ENCODE peak calls at places on chromosome 1, in nine cellular contexts. One of them, this sample, is unnamed.

GRCh38 chr1:12316331-12316730 is 86.5 kb downstream of the VPS13D start:
- DNase-seq in type B pancreatic cell: no peak
- DNase-seq in nephron progenitor cell: no peak
- DNase-seq in endothelial cell: no peak
- DNase-seq in SHP77: no peak
- DNase-seq in COR-L47: no peak
- DNase-seq in KG1: no peak
- DNase-seq in activated CD8-positive, alpha-beta memory T cell treated with anti-CD3 and anti-CD28 coated beads for 24 hours: no peak
- DNase-seq in choroid plexus epithelial cell: peak; percentile 60
- DNase-seq in this sample: no peak

GRCh38 chr1:36599828-36600227 is 117.1 kb upstream of the CSF3R start:
- DNase-seq in type B pancreatic cell: no peak
- DNase-seq in nephron progenitor cell: no peak
- DNase-seq in endothelial cell: no peak
- DNase-seq in SHP77: no peak
- DNase-seq in COR-L47: no peak
- DNase-seq in KG1: no peak
- DNase-seq in activated CD8-positive, alpha-beta memory T cell treated with anti-CD3 and anti-CD28 coated beads for 24 hours: no peak
- DNase-seq in choroid plexus epithelial cell: no peak
- DNase-seq in this sample: no peak

GRCh38 chr1:43549921-43550597 is 19.4 kb downstream of the PTPRF start:
- DNase-seq in type B pancreatic cell: peak; percentile 84
- DNase-seq in nephron progenitor cell: peak; percentile 72
- DNase-seq in endothelial cell: peak; percentile 63
- DNase-seq in SHP77: no peak
- DNase-seq in COR-L47: peak; percentile 92
- DNase-seq in KG1: no peak
- DNase-seq in activated CD8-positive, alpha-beta memory T cell treated with anti-CD3 and anti-CD28 coated beads for 24 hours: peak; percentile 61
- DNase-seq in choroid plexus epithelial cell: no peak
- DNase-seq in this sample: peak; percentile 94

GRCh38 chr1:53255031-53255430 is 16.7 kb upstream of the MAGOH start:
- DNase-seq in type B pancreatic cell: no peak
- DNase-seq in nephron progenitor cell: no peak
- DNase-seq in endothelial cell: no peak
- DNase-seq in SHP77: no peak
- DNase-seq in COR-L47: no peak
- DNase-seq in KG1: no peak
- DNase-seq in activated CD8-positive, alpha-beta memory T cell treated with anti-CD3 and anti-CD28 coated beads for 24 hours: no peak
- DNase-seq in choroid plexus epithelial cell: no peak
- DNase-seq in this sample: no peak

GRCh38 chr1:58331156-58331555 is 215.4 kb downstream of the OMA1 start:
- DNase-seq in type B pancreatic cell: no peak
- DNase-seq in nephron progenitor cell: no peak
- DNase-seq in endothelial cell: no peak
- DNase-seq in SHP77: no peak
- DNase-seq in COR-L47: no peak
- DNase-seq in KG1: no peak
- DNase-seq in activated CD8-positive, alpha-beta memory T cell treated with anti-CD3 and anti-CD28 coated beads for 24 hours: no peak
- DNase-seq in choroid plexus epithelial cell: peak; percentile 30
- DNase-seq in this sample: no peak

GRCh38 chr1:151314137-151314875 is 12.9 kb downstream of the PI4KB start:
- DNase-seq in type B pancreatic cell: no peak
- DNase-seq in nephron progenitor cell: no peak
- DNase-seq in endothelial cell: no peak
- DNase-seq in SHP77: no peak
- DNase-seq in COR-L47: no peak
- DNase-seq in KG1: no peak
- DNase-seq in activated CD8-positive, alpha-beta memory T cell treated with anti-CD3 and anti-CD28 coated beads for 24 hours: no peak
- DNase-seq in choroid plexus epithelial cell: peak; percentile 77
- DNase-seq in this sample: no peak

GRCh38 chr1:204809488-204809887 is 61.2 kb upstream of the NFASC start:
- DNase-seq in type B pancreatic cell: no peak
- DNase-seq in nephron progenitor cell: no peak
- DNase-seq in endothelial cell: no peak
- DNase-seq in SHP77: no peak
- DNase-seq in COR-L47: no peak
- DNase-seq in KG1: no peak
- DNase-seq in activated CD8-positive, alpha-beta memory T cell treated with anti-CD3 and anti-CD28 coated beads for 24 hours: no peak
- DNase-seq in choroid plexus epithelial cell: no peak
- DNase-seq in this sample: no peak

GRCh38 chr1:109790735-109791494 is 27.2 kb upstream of the EPS8L3 start:
- DNase-seq in type B pancreatic cell: peak; percentile 60
- DNase-seq in nephron progenitor cell: no peak
- DNase-seq in endothelial cell: peak; percentile 66
- DNase-seq in SHP77: no peak
- DNase-seq in COR-L47: no peak
- DNase-seq in KG1: peak; percentile 88
- DNase-seq in activated CD8-positive, alpha-beta memory T cell treated with anti-CD3 and anti-CD28 coated beads for 24 hours: peak; percentile 89
- DNase-seq in choroid plexus epithelial cell: peak; percentile 88
- DNase-seq in this sample: no peak

GRCh38 chr1:184289825-184290550 is 96.8 kb upstream of the C1orf21 start:
- DNase-seq in type B pancreatic cell: no peak
- DNase-seq in nephron progenitor cell: no peak
- DNase-seq in endothelial cell: no peak
- DNase-seq in SHP77: no peak
- DNase-seq in COR-L47: peak; percentile 49
- DNase-seq in KG1: no peak
- DNase-seq in activated CD8-positive, alpha-beta memory T cell treated with anti-CD3 and anti-CD28 coated beads for 24 hours: no peak
- DNase-seq in choroid plexus epithelial cell: no peak
- DNase-seq in this sample: peak; percentile 53

GRCh38 chr1:101167891-101168290 is 68.9 kb upstream of the S1PR1 start:
- DNase-seq in type B pancreatic cell: no peak
- DNase-seq in nephron progenitor cell: no peak
- DNase-seq in endothelial cell: no peak
- DNase-seq in SHP77: no peak
- DNase-seq in COR-L47: no peak
- DNase-seq in KG1: no peak
- DNase-seq in activated CD8-positive, alpha-beta memory T cell treated with anti-CD3 and anti-CD28 coated beads for 24 hours: no peak
- DNase-seq in choroid plexus epithelial cell: no peak
- DNase-seq in this sample: no peak

GRCh38 chr1:233500111-233500510 is 113.8 kb upstream of the KCNK1 start:
- DNase-seq in type B pancreatic cell: no peak
- DNase-seq in nephron progenitor cell: no peak
- DNase-seq in endothelial cell: no peak
- DNase-seq in SHP77: no peak
- DNase-seq in COR-L47: no peak
- DNase-seq in KG1: no peak
- DNase-seq in activated CD8-positive, alpha-beta memory T cell treated with anti-CD3 and anti-CD28 coated beads for 24 hours: no peak
- DNase-seq in choroid plexus epithelial cell: no peak
- DNase-seq in this sample: no peak

GRCh38 chr1:117189109-117189437 is 21.7 kb downstream of the VTCN1 start:
- DNase-seq in type B pancreatic cell: no peak
- DNase-seq in nephron progenitor cell: no peak
- DNase-seq in endothelial cell: no peak
- DNase-seq in SHP77: no peak
- DNase-seq in COR-L47: no peak
- DNase-seq in KG1: no peak
- DNase-seq in activated CD8-positive, alpha-beta memory T cell treated with anti-CD3 and anti-CD28 coated beads for 24 hours: no peak
- DNase-seq in choroid plexus epithelial cell: no peak
- DNase-seq in this sample: no peak

GRCh38 chr1:235011599-235012435 is 116.8 kb downstream of the TOMM20 start:
- DNase-seq in type B pancreatic cell: no peak
- DNase-seq in nephron progenitor cell: no peak
- DNase-seq in endothelial cell: no peak
- DNase-seq in SHP77: peak; percentile 92
- DNase-seq in COR-L47: no peak
- DNase-seq in KG1: peak; percentile 81
- DNase-seq in activated CD8-positive, alpha-beta memory T cell treated with anti-CD3 and anti-CD28 coated beads for 24 hours: peak; percentile 91
- DNase-seq in choroid plexus epithelial cell: peak; percentile 97
- DNase-seq in this sample: no peak

GRCh38 chr1:221871056-221871455 is 129.2 kb upstream of the DUSP10 start:
- DNase-seq in type B pancreatic cell: no peak
- DNase-seq in nephron progenitor cell: no peak
- DNase-seq in endothelial cell: no peak
- DNase-seq in SHP77: no peak
- DNase-seq in COR-L47: no peak
- DNase-seq in KG1: no peak
- DNase-seq in activated CD8-positive, alpha-beta memory T cell treated with anti-CD3 and anti-CD28 coated beads for 24 hours: no peak
- DNase-seq in choroid plexus epithelial cell: no peak
- DNase-seq in this sample: no peak

GRCh38 chr1:106700151-106700550 is 356.3 kb upstream of the PRMT6 start:
- DNase-seq in type B pancreatic cell: no peak
- DNase-seq in nephron progenitor cell: no peak
- DNase-seq in endothelial cell: no peak
- DNase-seq in SHP77: no peak
- DNase-seq in COR-L47: no peak
- DNase-seq in KG1: no peak
- DNase-seq in activated CD8-positive, alpha-beta memory T cell treated with anti-CD3 and anti-CD28 coated beads for 24 hours: no peak
- DNase-seq in choroid plexus epithelial cell: no peak
- DNase-seq in this sample: no peak

GRCh38 chr1:230067441-230067870 is 418 bp downstream of the GALNT2 start:
- DNase-seq in type B pancreatic cell: no peak
- DNase-seq in nephron progenitor cell: no peak
- DNase-seq in endothelial cell: no peak
- DNase-seq in SHP77: no peak
- DNase-seq in COR-L47: no peak
- DNase-seq in KG1: no peak
- DNase-seq in activated CD8-positive, alpha-beta memory T cell treated with anti-CD3 and anti-CD28 coated beads for 24 hours: no peak
- DNase-seq in choroid plexus epithelial cell: peak; percentile 46
- DNase-seq in this sample: peak; percentile 25

GRCh38 chr1:26693557-26694184 is 2.1 kb upstream of the ARID1A start:
- DNase-seq in type B pancreatic cell: no peak
- DNase-seq in nephron progenitor cell: no peak
- DNase-seq in endothelial cell: no peak
- DNase-seq in SHP77: no peak
- DNase-seq in COR-L47: no peak
- DNase-seq in KG1: no peak
- DNase-seq in activated CD8-positive, alpha-beta memory T cell treated with anti-CD3 and anti-CD28 coated beads for 24 hours: no peak
- DNase-seq in choroid plexus epithelial cell: no peak
- DNase-seq in this sample: no peak

GRCh38 chr1:205714906-205715246 is 34.6 kb upstream of the SLC45A3 start:
- DNase-seq in type B pancreatic cell: no peak
- DNase-seq in nephron progenitor cell: no peak
- DNase-seq in endothelial cell: no peak
- DNase-seq in SHP77: no peak
- DNase-seq in COR-L47: no peak
- DNase-seq in KG1: no peak
- DNase-seq in activated CD8-positive, alpha-beta memory T cell treated with anti-CD3 and anti-CD28 coated beads for 24 hours: no peak
- DNase-seq in choroid plexus epithelial cell: no peak
- DNase-seq in this sample: no peak

GRCh38 chr1:235302143-235302542 is 25.8 kb downstream of the ARID4B start:
- DNase-seq in type B pancreatic cell: no peak
- DNase-seq in nephron progenitor cell: no peak
- DNase-seq in endothelial cell: no peak
- DNase-seq in SHP77: no peak
- DNase-seq in COR-L47: no peak
- DNase-seq in KG1: no peak
- DNase-seq in activated CD8-positive, alpha-beta memory T cell treated with anti-CD3 and anti-CD28 coated beads for 24 hours: no peak
- DNase-seq in choroid plexus epithelial cell: no peak
- DNase-seq in this sample: no peak

GRCh38 chr1:171438441-171438840 is 46.9 kb upstream of the PRRC2C start:
- DNase-seq in type B pancreatic cell: no peak
- DNase-seq in nephron progenitor cell: no peak
- DNase-seq in endothelial cell: no peak
- DNase-seq in SHP77: no peak
- DNase-seq in COR-L47: no peak
- DNase-seq in KG1: no peak
- DNase-seq in activated CD8-positive, alpha-beta memory T cell treated with anti-CD3 and anti-CD28 coated beads for 24 hours: no peak
- DNase-seq in choroid plexus epithelial cell: peak; percentile 97
- DNase-seq in this sample: no peak

GRCh38 chr1:214902636-214903320 is 179.8 kb upstream of the KCNK2 start:
- DNase-seq in type B pancreatic cell: no peak
- DNase-seq in nephron progenitor cell: no peak
- DNase-seq in endothelial cell: no peak
- DNase-seq in SHP77: no peak
- DNase-seq in COR-L47: no peak
- DNase-seq in KG1: no peak
- DNase-seq in activated CD8-positive, alpha-beta memory T cell treated with anti-CD3 and anti-CD28 coated beads for 24 hours: no peak
- DNase-seq in choroid plexus epithelial cell: peak; percentile 47
- DNase-seq in this sample: no peak

GRCh38 chr1:26221094-26221493 is 12.9 kb upstream of the CEP85 start:
- DNase-seq in type B pancreatic cell: no peak
- DNase-seq in nephron progenitor cell: no peak
- DNase-seq in endothelial cell: no peak
- DNase-seq in SHP77: no peak
- DNase-seq in COR-L47: no peak
- DNase-seq in KG1: no peak
- DNase-seq in activated CD8-positive, alpha-beta memory T cell treated with anti-CD3 and anti-CD28 coated beads for 24 hours: no peak
- DNase-seq in choroid plexus epithelial cell: no peak
- DNase-seq in this sample: no peak

GRCh38 chr1:87410771-87411170 is 82.1 kb downstream of the LMO4 start:
- DNase-seq in type B pancreatic cell: no peak
- DNase-seq in nephron progenitor cell: no peak
- DNase-seq in endothelial cell: no peak
- DNase-seq in SHP77: peak; percentile 42
- DNase-seq in COR-L47: peak; percentile 90
- DNase-seq in KG1: no peak
- DNase-seq in activated CD8-positive, alpha-beta memory T cell treated with anti-CD3 and anti-CD28 coated beads for 24 hours: no peak
- DNase-seq in choroid plexus epithelial cell: no peak
- DNase-seq in this sample: peak; percentile 84

GRCh38 chr1:216314369-216315095 is 108.7 kb downstream of the USH2A start:
- DNase-seq in type B pancreatic cell: no peak
- DNase-seq in nephron progenitor cell: no peak
- DNase-seq in endothelial cell: no peak
- DNase-seq in SHP77: no peak
- DNase-seq in COR-L47: no peak
- DNase-seq in KG1: no peak
- DNase-seq in activated CD8-positive, alpha-beta memory T cell treated with anti-CD3 and anti-CD28 coated beads for 24 hours: no peak
- DNase-seq in choroid plexus epithelial cell: peak; percentile 55
- DNase-seq in this sample: no peak